ENCODE peak calls at places on chromosome 16, in nine cellular contexts. M, S, J, H, X, E, D, F and Q are unnamed samples.

GRCh38 chr16:53756329-53756996 is 52.5 kb downstream of the FTO start:
- DNase-seq in F (no peak), J (no peak), M (no peak), S (no peak), E (no peak), X (peak), H (no peak), D (no peak), Q (no peak)

GRCh38 chr16:14486520-14487303 is 143.3 kb downstream of the PARN start:
- DNase-seq in X (peak), H (peak), M (no peak), F (peak), S (peak), E (peak), D (peak), J (peak), Q (peak)

GRCh38 chr16:8807189-8807588 is 9.6 kb downstream of the PMM2 start:
- DNase-seq in M (no peak), J (no peak), H (no peak), E (no peak), F (no peak), S (no peak), X (no peak), D (no peak), Q (no peak)

GRCh38 chr16:84321932-84322331 is 27.3 kb downstream of the WFDC1 start:
- DNase-seq in J (no peak), E (no peak), D (no peak), M (no peak), X (no peak), S (no peak), F (no peak), H (no peak), Q (no peak)

GRCh38 chr16:29710227-29711219 is 31.5 kb downstream of the QPRT start:
- DNase-seq in X (peak), M (peak), E (no peak), D (no peak), J (peak), F (peak), S (peak), H (no peak), Q (peak)

GRCh38 chr16:15765880-15766279 is 90.9 kb downstream of the MYH11 start:
- DNase-seq in X (peak), M (peak), H (no peak), E (peak), J (peak), S (no peak), D (no peak), F (no peak), Q (no peak)

GRCh38 chr16:25553711-25554436 is 137.9 kb upstream of the HS3ST4 start:
- DNase-seq in F (no peak), D (no peak), X (no peak), M (no peak), E (no peak), J (peak), S (no peak), H (no peak), Q (no peak)

GRCh38 chr16:28140788-28141618 is 70.8 kb downstream of the XPO6 start:
- DNase-seq in D (no peak), H (no peak), S (no peak), J (no peak), F (no peak), X (no peak), E (peak), M (peak), Q (no peak)

GRCh38 chr16:4226251-4227039 is 15.4 kb downstream of the SRL start:
- DNase-seq in F (no peak), J (no peak), D (no peak), H (no peak), E (no peak), S (no peak), X (no peak), M (no peak), Q (no peak)

GRCh38 chr16:84451781-84452180 is 52.7 kb downstream of the MEAK7 start:
- DNase-seq in X (no peak), H (no peak), M (no peak), S (no peak), J (no peak), E (no peak), D (no peak), F (no peak), Q (no peak)

GRCh38 chr16:53041196-53041977 is 11.3 kb downstream of the CHD9NB start:
- DNase-seq in D (peak), M (no peak), H (peak), X (no peak), J (no peak), F (no peak), E (no peak), S (no peak), Q (no peak)

GRCh38 chr16:66511615-66512500 is 38.1 kb downstream of the TK2 start:
- DNase-seq in M (no peak), D (peak), H (no peak), F (no peak), X (peak), E (peak), S (no peak), J (no peak), Q (peak)

GRCh38 chr16:19753815-19754643 is 36.0 kb downstream of the IQCK start:
- DNase-seq in E (no peak), X (peak), S (peak), D (no peak), H (no peak), M (no peak), J (no peak), F (no peak), Q (no peak)

GRCh38 chr16:4883501-4883900 is 36.2 kb downstream of the UBN1 start:
- DNase-seq in J (no peak), E (no peak), D (no peak), X (no peak), F (no peak), S (no peak), M (no peak), H (no peak), Q (no peak)

GRCh38 chr16:31476305-31477219 is 4.6 kb downstream of the TGFB1I1 start:
- DNase-seq in F (peak), M (peak), J (peak), X (no peak), H (peak), D (no peak), E (peak), S (no peak), Q (no peak)

GRCh38 chr16:50004239-50004638 is 20.8 kb upstream of the CNEP1R1 start:
- DNase-seq in J (no peak), F (no peak), M (no peak), E (no peak), D (no peak), S (no peak), H (no peak), X (no peak), Q (no peak)

GRCh38 chr16:49052846-49053245 is 228.8 kb downstream of the CBLN1 start:
- DNase-seq in S (no peak), F (no peak), E (no peak), D (no peak), X (no peak), H (no peak), J (no peak), M (no peak), Q (no peak)

GRCh38 chr16:56848955-56849689 is 15.9 kb upstream of the SLC12A3 start:
- DNase-seq in D (peak), F (peak), H (no peak), J (no peak), X (peak), S (no peak), E (no peak), M (no peak), Q (no peak)

GRCh38 chr16:88831838-88832237 is 20.1 kb upstream of the APRT start:
- DNase-seq in J (peak), H (no peak), E (no peak), S (no peak), M (no peak), X (no peak), D (no peak), F (no peak), Q (no peak)

GRCh38 chr16:9297437-9298113 is 206.1 kb downstream of the HAPSTR1 start:
- DNase-seq in J (peak), E (no peak), F (peak), M (no peak), D (no peak), S (no peak), H (peak), X (peak), Q (no peak)

GRCh38 chr16:14320406-14320805 is 249.3 kb downstream of the MRTFB start:
- DNase-seq in M (no peak), J (no peak), D (no peak), F (no peak), E (no peak), H (no peak), S (no peak), X (no peak), Q (no peak)

GRCh38 chr16:50309156-50309526 is 42.8 kb downstream of the ADCY7 start:
- DNase-seq in E (peak), M (no peak), X (no peak), H (no peak), S (no peak), D (no peak), F (no peak), J (no peak), Q (no peak)

GRCh38 chr16:75070055-75070841 is 46.3 kb downstream of the LDHD start:
- DNase-seq in D (peak), S (no peak), F (peak), J (peak), H (peak), X (peak), E (no peak), M (no peak), Q (no peak)

GRCh38 chr16:28156031-28156680 is 55.6 kb downstream of the XPO6 start:
- DNase-seq in H (no peak), S (no peak), M (no peak), J (no peak), D (no peak), E (no peak), X (no peak), F (no peak), Q (no peak)

DNA sequence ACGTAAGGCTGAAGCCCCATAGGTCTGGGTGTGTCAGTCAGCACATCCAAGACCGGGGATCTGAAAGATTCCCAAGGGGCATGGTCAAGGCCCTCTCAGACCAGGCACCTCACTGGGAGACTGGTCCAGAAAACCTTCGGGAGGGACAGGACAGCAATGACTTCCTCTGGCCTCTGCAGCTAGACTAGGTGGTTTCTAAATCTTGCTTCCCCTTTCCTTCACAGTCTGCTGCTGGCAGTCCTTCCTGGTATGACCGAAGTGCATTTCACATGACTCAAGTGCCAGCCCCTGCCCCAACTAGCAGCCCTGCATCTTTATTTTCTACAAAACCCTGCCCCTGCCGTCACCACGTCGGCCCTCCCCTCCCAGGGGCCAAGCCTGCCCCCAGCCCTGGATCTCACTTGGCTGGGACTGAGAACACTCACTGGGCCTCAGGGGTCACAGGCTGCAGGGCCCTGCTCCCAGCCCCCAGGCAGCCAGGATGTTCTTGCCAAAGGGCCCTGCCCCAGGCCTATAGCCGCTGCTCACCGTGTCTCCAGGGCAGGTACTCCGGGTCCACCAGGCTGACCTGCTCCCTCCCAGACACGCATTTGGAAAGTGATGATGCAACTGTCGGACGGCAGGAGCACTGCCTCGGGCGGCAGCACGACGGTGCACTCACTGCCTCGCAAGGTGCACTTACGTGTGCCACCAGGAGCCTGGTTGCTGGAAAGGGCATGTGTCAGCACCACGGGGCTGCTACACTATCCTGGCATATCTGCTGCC is 18.2 kb downstream of the POLR3K start:
- DNase-seq in J (no peak), E (peak), H (no peak), M (no peak), S (no peak), X (no peak), F (no peak), D (no peak), Q (no peak)
- H3K4me3 ChIP-seq in J (no peak), E (no peak), H (no peak), M (no peak), S (no peak), X (no peak), F (no peak), D (no peak), Q (no peak)

GRCh38 chr16:1331712-1332617 is 1.5 kb upstream of the BAIAP3 start:
- DNase-seq in J (peak), M (no peak), X (peak), S (no peak), E (peak), H (peak), D (no peak), F (no peak), Q (no peak)
- H3K4me3 ChIP-seq in J (peak), M (no peak), X (peak), S (no peak), E (peak), H (peak), D (no peak), F (peak), Q (no peak)

DNA sequence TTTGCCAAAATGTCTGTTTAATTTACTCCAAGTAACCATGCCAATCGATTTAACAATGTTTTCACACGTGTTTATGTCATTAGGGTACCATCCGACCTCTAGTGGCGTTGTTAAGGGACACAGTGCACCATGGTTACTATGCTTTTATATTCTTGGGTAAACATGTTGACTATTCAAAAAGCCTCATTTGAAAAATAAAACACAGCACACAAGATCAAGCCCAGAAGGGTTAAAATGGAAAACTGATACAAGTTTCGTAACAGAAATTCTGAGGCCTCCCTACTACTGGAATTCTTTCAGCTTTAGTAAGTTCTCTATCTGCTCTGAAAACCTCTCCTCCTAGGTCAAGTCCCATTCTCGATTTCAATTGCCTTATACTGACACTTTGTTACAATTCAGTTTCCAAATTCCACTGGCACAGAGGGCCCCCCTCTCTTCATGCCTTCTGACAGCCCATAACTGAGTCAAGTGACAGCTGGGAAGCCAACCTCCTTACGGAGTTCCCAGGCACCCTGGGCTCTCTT is 2.1 kb downstream of the CFAP20 start:
- DNase-seq in S (peak), E (no peak), F (no peak), J (no peak), X (peak), H (no peak), D (no peak), M (peak), Q (no peak)
- H3K4me3 ChIP-seq in S (peak), E (peak), F (peak), J (peak), X (peak), H (peak), D (peak), M (peak), Q (peak)

DNA sequence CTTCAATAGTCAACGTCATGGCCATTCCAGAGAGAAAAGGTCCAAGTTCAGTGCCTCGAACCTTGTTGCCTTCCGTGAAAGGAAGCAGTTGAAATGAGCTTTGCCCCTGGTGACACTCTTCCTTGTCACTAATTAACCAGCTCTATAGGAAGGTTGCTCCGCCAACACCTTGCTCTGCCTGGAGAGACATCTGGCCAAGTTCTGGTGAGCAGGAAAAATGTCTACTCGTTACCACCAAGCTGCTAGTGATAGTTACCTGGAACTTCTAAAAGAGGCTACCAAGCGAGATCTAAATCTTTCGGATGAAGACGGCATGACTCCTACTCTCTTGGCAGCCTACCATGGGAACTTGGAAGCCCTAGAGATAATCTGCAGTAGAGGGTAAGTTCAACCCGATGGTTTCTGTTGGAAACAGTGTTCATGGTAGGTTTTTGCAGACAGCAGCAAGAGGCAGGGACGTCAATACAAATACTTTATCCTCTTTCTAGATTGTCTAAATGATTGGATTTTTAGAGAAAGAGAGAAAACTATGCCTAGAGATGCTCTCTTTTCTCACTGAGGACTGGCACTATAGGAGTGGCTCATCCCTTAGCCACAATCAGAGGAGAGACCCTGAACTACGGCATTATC is at the start of gene ANKS4B:
- DNase-seq in D (no peak), J (no peak), M (no peak), X (no peak), E (no peak), H (no peak), S (no peak), F (no peak), Q (no peak)
- H3K4me3 ChIP-seq in D (no peak), J (no peak), M (no peak), X (no peak), E (peak), H (no peak), S (no peak), F (no peak), Q (no peak)